ENCODE peak calls at places on chromosomes 1 and 21, in four cellular contexts. P is MV-4-11; U is GM19239; A is activated CD4-positive, alpha-beta memory T cell treated with anti-CD3 and anti-CD28 coated beads, Interleukin-2, amount 10 ng/mL, durations not matched to agents 7 days and 5 days. T is an unnamed sample.

GRCh38 chr1:99970713-99971255 is 988 bp downstream of the SLC35A3 start:
- DNase-seq in U (no peak), P (no peak), A (no peak), T (peak)

GRCh38 chr1:162056568-162056967 is 12.9 kb upstream of the NOS1AP start:
- DNase-seq in A (no peak), U (no peak), P (no peak), T (no peak)

GRCh38 chr1:59136541-59137335 is 160.2 kb upstream of the FGGY start:
- DNase-seq in P (peak), A (no peak), U (no peak), T (no peak)

GRCh38 chr1:4062992-4063391 is 162.9 kb upstream of the C1orf174 start:
- DNase-seq in A (no peak), U (no peak), P (no peak), T (no peak)

GRCh38 chr1:224767031-224767430 is 150.9 kb downstream of the CNIH3 start:
- DNase-seq in U (no peak), P (no peak), A (no peak), T (no peak)

GRCh38 chr1:219294251-219294650 is 120.6 kb downstream of the LYPLAL1 start:
- DNase-seq in A (no peak), P (no peak), U (no peak), T (no peak)

GRCh38 chr21:15826147-15826780 is 96.5 kb downstream of the USP25 start:
- DNase-seq in A (peak), P (peak), U (no peak), T (peak)

GRCh38 chr21:31766895-31767294 is 35.0 kb upstream of the SCAF4 start:
- DNase-seq in A (no peak), U (no peak), P (no peak), T (no peak)

GRCh38 chr21:36115138-36115710 is 19.7 kb upstream of the CBR3 start:
- DNase-seq in U (no peak), P (peak), A (no peak), T (peak)

GRCh38 chr1:173474097-173474779 is 2.9 kb upstream of the PRDX6 start:
- DNase-seq in A (no peak), P (no peak), U (no peak), T (no peak)

GRCh38 chr1:199684686-199685273 is 342.7 kb upstream of the NR5A2 start:
- DNase-seq in A (no peak), P (peak), U (peak), T (peak)

GRCh38 chr1:224782601-224783000 is 146.9 kb upstream of the DNAH14 start:
- DNase-seq in A (no peak), U (no peak), P (no peak), T (no peak)

T was measured in NB4.